ENCODE peak calls at places on chromosome 10, in four cellular contexts. A is NB4, S is ovary, Q is tibial nerve. G is an unnamed sample.

GRCh38 chr10:78255796-78256638 is 222.4 kb downstream of the RPS24 start:
- DNase-seq in S (peak; percentile 37), A (peak; percentile 93), Q (peak; percentile 32), G (no peak)

GRCh38 chr10:45000764-45001381 is at the start of gene ZNF22:
- DNase-seq in S (peak; percentile 86), Q (peak; percentile 53), A (peak; percentile 98), G (peak; percentile 74)

GRCh38 chr10:24519950-24520349 is 203.7 kb downstream of the ARHGAP21 start:
- DNase-seq in A (no peak), Q (no peak), S (no peak), G (no peak)

GRCh38 chr10:22911889-22912762 is 15.7 kb upstream of the ARMC3 start:
- DNase-seq in Q (no peak), S (no peak), A (no peak), G (no peak)

GRCh38 chr10:99346247-99346646 is 17.1 kb downstream of the CNNM1 start:
- DNase-seq in A (no peak), Q (no peak), S (no peak), G (no peak)

GRCh38 chr10:79483948-79484347 is 28.4 kb upstream of the EIF5AL1 start:
- DNase-seq in Q (no peak), A (no peak), S (peak; percentile 52), G (no peak)

GRCh38 chr10:20822825-20823224 is 74.3 kb downstream of the NEBL start:
- DNase-seq in S (no peak), Q (no peak), A (no peak), G (no peak)

GRCh38 chr10:4725917-4726606 is 99.9 kb upstream of the AKR1E2 start:
- DNase-seq in Q (no peak), S (no peak), A (no peak), G (no peak)

GRCh38 chr10:77228559-77228958 is 409.0 kb downstream of the KCNMA1 start:
- DNase-seq in A (no peak), S (no peak), Q (no peak), G (no peak)

GRCh38 chr10:15027741-15028140 is 16.0 kb upstream of the OLAH start:
- DNase-seq in A (no peak), S (no peak), Q (no peak), G (no peak)

GRCh38 chr10:112783653-112784426 is 166.2 kb upstream of the TCF7L2 start:
- DNase-seq in Q (no peak), A (no peak), S (no peak), G (no peak)

GRCh38 chr10:21488954-21489446 is 36.5 kb downstream of the SKIDA1 start:
- DNase-seq in S (no peak), A (no peak), Q (no peak), G (no peak)

GRCh38 chr10:122577311-122577885 is 16.8 kb downstream of the DMBT1 start:
- DNase-seq in S (no peak), A (no peak), Q (no peak), G (no peak)

GRCh38 chr10:35758086-35758485 is 116.0 kb upstream of the FZD8 start:
- DNase-seq in Q (peak; percentile 67), A (no peak), S (no peak), G (no peak)

GRCh38 chr10:34031410-34031809 is 696.9 kb upstream of the NRP1 start:
- DNase-seq in S (no peak), A (no peak), Q (peak; percentile 78), G (no peak)

GRCh38 chr10:28219241-28219640 is 83.6 kb downstream of the MPP7 start:
- DNase-seq in Q (no peak), S (no peak), A (no peak), G (no peak)

GRCh38 chr10:127447197-127447596 is 101.9 kb upstream of the NPS start:
- DNase-seq in A (no peak), S (no peak), Q (no peak), G (no peak)

GRCh38 chr10:133618851-133619250 is 7.7 kb downstream of the FRG2B start:
- DNase-seq in S (no peak), Q (no peak), A (no peak), G (no peak)

GRCh38 chr10:91238191-91238590 is 17.7 kb downstream of the PCGF5 start:
- DNase-seq in Q (no peak), S (no peak), A (no peak), G (no peak)

GRCh38 chr10:57741751-57742150 is 525.9 kb downstream of the IPMK start:
- DNase-seq in Q (no peak), A (no peak), S (no peak), G (no peak)

GRCh38 chr10:13555884-13556529 is 27.2 kb upstream of the BEND7 start:
- DNase-seq in A (no peak), Q (no peak), S (no peak), G (no peak)

GRCh38 chr10:34249634-34250033 is 565.5 kb downstream of the PARD3 start:
- DNase-seq in S (no peak), A (no peak), Q (no peak), G (no peak)

GRCh38 chr10:62851449-62851848 is 35.3 kb upstream of the EGR2 start:
- DNase-seq in A (peak; percentile 62), S (no peak), Q (no peak), G (no peak)

GRCh38 chr10:123044391-123044790 is 35.6 kb downstream of the ACADSB start:
- DNase-seq in S (no peak), A (peak; percentile 49), Q (no peak), G (no peak)

GRCh38 chr10:133613699-133614098 is 12.9 kb downstream of the FRG2B start:
- DNase-seq in Q (no peak), A (no peak), S (no peak), G (no peak)

GRCh38 chr10:80596391-80597257 is 58.9 kb downstream of the SH2D4B start:
- DNase-seq in A (peak; percentile 70), S (no peak), Q (no peak), G (peak; percentile 26)

GRCh38 chr10:85379338-85379737 is 987.3 kb downstream of the GRID1 start:
- DNase-seq in S (no peak), A (no peak), Q (no peak), G (no peak)

GRCh38 chr10:92886334-92886961 is 38.1 kb downstream of the EXOC6 start:
- DNase-seq in A (no peak), Q (no peak), S (no peak), G (no peak)

GRCh38 chr10:11824376-11824775 is 1.2 kb downstream of the PROSER2 start:
- DNase-seq in S (no peak), Q (no peak), A (no peak), G (no peak)

GRCh38 chr10:103838851-103839512 is 16.4 kb downstream of the SH3PXD2A start:
- DNase-seq in A (no peak), S (no peak), Q (no peak), G (no peak)

GRCh38 chr10:126686732-126687693 is 16.5 kb upstream of the C10orf90 start:
- DNase-seq in S (no peak), Q (no peak), A (no peak), G (no peak)

DNA sequence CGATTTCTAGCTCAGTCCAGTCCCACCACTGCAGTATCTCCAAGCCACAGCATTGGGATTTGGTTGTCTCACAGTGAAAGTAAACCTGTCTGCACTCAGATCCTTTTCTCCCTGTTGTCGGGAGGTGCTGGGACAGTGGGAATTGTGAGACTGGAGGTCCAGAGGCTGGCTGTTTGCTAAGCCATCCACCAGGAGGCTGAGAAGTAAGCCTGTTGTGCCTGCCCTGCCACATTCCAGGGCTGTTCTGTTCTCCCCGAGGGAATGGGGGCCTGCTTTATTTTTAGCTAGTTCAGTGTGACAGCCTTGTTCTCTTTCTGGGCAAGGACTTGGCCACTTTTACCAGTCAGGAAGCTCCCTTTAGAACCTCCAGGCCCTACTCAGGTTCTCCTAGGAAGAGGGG is 54.9 kb downstream of the HK1 start:
- DNase-seq in Q (no peak), A (no peak), S (no peak), G (no peak)
- TF ChIP-seq CTCF in Q (no peak), A (no peak), S (no peak), G (peak; percentile 59)

GRCh38 chr10:102452672-102453340 is 1.5 kb upstream of the C10orf95 start:
- DNase-seq in A (peak; percentile 84), Q (peak; percentile 53), S (no peak), G (no peak)

GRCh38 chr10:102450124-102450373 is 1.3 kb downstream of the C10orf95 start:
- DNase-seq in A (no peak), S (no peak), Q (no peak), G (no peak)

GRCh38 chr10:102449321-102450123 is 1.8 kb downstream of the C10orf95 start:
- DNase-seq in Q (peak; percentile 55), A (peak; percentile 83), S (peak; percentile 76), G (no peak)

GRCh38 chr10:102451105-102451969 is at the start of gene C10orf95:
- DNase-seq in S (no peak), A (no peak), Q (no peak), G (no peak)

GRCh38 chr10:102450374-102451104 is 804 bp downstream of the C10orf95 start:
- DNase-seq in A (peak; percentile 96), S (peak; percentile 86), Q (peak; percentile 31), G (peak; percentile 56)
- TF ChIP-seq CTCF in A (no peak), S (no peak), Q (no peak), G (no peak)

DNA sequence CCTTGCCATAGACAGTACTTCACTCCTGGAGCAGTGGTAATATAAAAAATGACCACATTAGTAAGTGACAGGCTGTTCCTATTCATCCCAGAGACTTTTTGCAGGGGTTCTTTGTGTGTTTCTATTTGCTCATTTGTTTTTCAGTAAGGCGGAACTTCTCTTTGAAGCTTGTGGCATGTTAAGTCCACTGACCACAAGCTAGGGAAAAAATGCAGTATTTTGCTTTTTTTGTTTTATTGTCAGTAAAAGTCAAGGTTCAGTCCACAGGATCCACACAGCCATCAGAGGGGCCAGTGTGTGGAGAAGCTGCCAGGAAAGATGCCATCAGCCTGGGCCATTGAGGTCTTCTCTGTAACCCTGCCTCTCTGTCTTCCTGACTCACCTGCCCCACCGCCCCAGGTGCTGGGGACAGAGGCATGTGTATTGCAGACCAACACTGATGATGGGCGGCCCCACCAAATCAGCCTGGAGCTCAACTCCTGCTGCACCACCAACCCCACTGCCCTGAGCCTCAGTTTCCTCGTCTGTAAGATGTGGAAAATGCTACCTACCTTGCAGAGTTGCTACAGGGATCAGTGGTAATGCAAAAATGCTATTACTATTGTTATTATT is 36.5 kb upstream of the JCAD start:
- DNase-seq in S (no peak), Q (no peak), A (no peak), G (no peak)
- TF ChIP-seq CTCF in S (no peak), Q (no peak), A (no peak), G (no peak)

GRCh38 chr10:90087197-90088007 is 386.0 kb downstream of the KIF20B start:
- DNase-seq in A (peak; percentile 62), S (no peak), Q (no peak), G (no peak)
- TF ChIP-seq CTCF in A (peak; percentile 9), S (no peak), Q (no peak), G (no peak)

DNA sequence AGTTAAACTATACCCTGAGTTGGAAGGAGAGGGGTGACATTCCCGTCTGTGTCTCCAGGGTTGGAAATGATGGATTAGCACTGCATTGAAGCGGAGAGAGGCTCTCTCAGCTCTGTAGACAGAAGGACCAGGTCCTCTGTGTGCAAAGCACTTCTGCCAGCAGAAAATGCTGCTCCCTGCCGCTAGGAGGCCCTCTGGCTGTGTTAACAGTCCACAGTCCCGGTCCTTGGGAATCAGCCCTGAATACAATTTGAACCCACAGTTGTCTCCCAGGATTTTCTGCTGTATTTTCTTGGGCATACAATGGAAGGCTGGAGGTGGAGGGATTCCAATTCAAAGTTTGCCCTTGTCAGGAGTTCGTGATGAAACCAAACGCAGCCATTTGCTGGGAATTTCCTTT is 205.1 kb downstream of the GLRX3 start:
- DNase-seq in Q (no peak), S (no peak), A (peak; percentile 51), G (peak; percentile 55)
- TF ChIP-seq CTCF in Q (no peak), S (no peak), A (peak; percentile 97), G (peak; percentile 72)